ENCODE peak calls at places on chromosome 17, in nine cellular contexts. R is GM12891, I is lower leg skin, X is sigmoid colon, Y is prostate gland, S is uterus, U is heart left ventricle, Z is ovary, W is esophagus squamous epithelium. V is an unnamed sample.

GRCh38 chr17:47297661-47298400 is 25.9 kb upstream of the EFCAB13 start:
- DNase-seq in R (no peak), I (no peak), X (no peak), Y (no peak), S (no peak), U (no peak), Z (no peak), W (no peak), V (no peak)

GRCh38 chr17:64638552-64639198 is 23.4 kb downstream of the SMURF2 start:
- DNase-seq in R (no peak), I (no peak), X (no peak), Y (no peak), S (no peak), U (no peak), Z (no peak), W (no peak), V (no peak)

GRCh38 chr17:65742433-65743312 is 181.2 kb upstream of the AXIN2 start:
- DNase-seq in R (no peak), I (no peak), X (no peak), Y (no peak), S (no peak), U (no peak), Z (no peak), W (no peak), V (no peak)

GRCh38 chr17:68777243-68777855 is 176.2 kb upstream of the FAM20A start:
- DNase-seq in R (no peak), I (peak; percentile 91), X (peak; percentile 77), Y (peak; percentile 32), S (peak; percentile 72), U (peak; percentile 60), Z (peak; percentile 81), W (no peak), V (peak; percentile 13)

GRCh38 chr17:47704781-47705180 is 10.8 kb downstream of the TBKBP1 start:
- DNase-seq in R (no peak), I (no peak), X (no peak), Y (no peak), S (no peak), U (no peak), Z (no peak), W (no peak), V (no peak)

GRCh38 chr17:77391668-77392375 is 251.1 kb downstream of the SEC14L1 start:
- DNase-seq in R (no peak), I (peak; percentile 96), X (peak; percentile 94), Y (no peak), S (peak; percentile 75), U (no peak), Z (peak; percentile 78), W (no peak), V (no peak)

GRCh38 chr17:48545022-48545376 is at the start of gene HOXB2:
- DNase-seq in R (no peak), I (no peak), X (no peak), Y (no peak), S (peak; percentile 35), U (no peak), Z (no peak), W (no peak), V (peak; percentile 61)

GRCh38 chr17:29357821-29358232 is 32.3 kb upstream of the TAOK1 start:
- DNase-seq in R (no peak), I (no peak), X (no peak), Y (no peak), S (no peak), U (no peak), Z (no peak), W (no peak), V (no peak)

GRCh38 chr17:79742951-79743476 is 12.3 kb downstream of the ENPP7 start:
- DNase-seq in R (no peak), I (no peak), X (no peak), Y (no peak), S (no peak), U (no peak), Z (no peak), W (no peak), V (no peak)

GRCh38 chr17:43676471-43676870 is 14.7 kb upstream of the MEOX1 start:
- DNase-seq in R (no peak), I (no peak), X (no peak), Y (no peak), S (no peak), U (no peak), Z (no peak), W (no peak), V (no peak)

GRCh38 chr17:55420776-55421178 is 858 bp downstream of the MMD start:
- DNase-seq in R (no peak), I (peak; percentile 92), X (peak; percentile 86), Y (peak; percentile 30), S (peak; percentile 39), U (peak; percentile 66), Z (peak; percentile 45), W (no peak), V (peak; percentile 58)

GRCh38 chr17:44827863-44828262 is 2.2 kb downstream of the GJC1 start:
- DNase-seq in R (no peak), I (no peak), X (no peak), Y (no peak), S (no peak), U (no peak), Z (no peak), W (no peak), V (no peak)

GRCh38 chr17:2797632-2798031 is 1.4 kb downstream of the RAP1GAP2 start:
- DNase-seq in R (no peak), I (no peak), X (no peak), Y (no peak), S (no peak), U (no peak), Z (no peak), W (no peak), V (no peak)

GRCh38 chr17:13750783-13751484 is 149.2 kb upstream of the HS3ST3A1 start:
- DNase-seq in R (no peak), I (no peak), X (no peak), Y (no peak), S (no peak), U (no peak), Z (no peak), W (no peak), V (no peak)

GRCh38 chr17:78117027-78117981 is 11.3 kb downstream of the TMC6 start:
- DNase-seq in R (no peak), I (no peak), X (no peak), Y (no peak), S (peak; percentile 14), U (no peak), Z (no peak), W (no peak), V (no peak)

GRCh38 chr17:51057534-51057933 is 63.1 kb downstream of the SPAG9 start:
- DNase-seq in R (no peak), I (no peak), X (no peak), Y (no peak), S (no peak), U (no peak), Z (no peak), W (no peak), V (no peak)

GRCh38 chr17:73182616-73183310 is 10.1 kb upstream of the COG1 start:
- DNase-seq in R (no peak), I (no peak), X (no peak), Y (no peak), S (no peak), U (no peak), Z (no peak), W (no peak), V (no peak)

GRCh38 chr17:73343739-73344454 is 32.1 kb upstream of the CDC42EP4 start:
- DNase-seq in R (no peak), I (no peak), X (no peak), Y (no peak), S (no peak), U (no peak), Z (no peak), W (no peak), V (no peak)

GRCh38 chr17:49690256-49690655 is 12.4 kb upstream of the SPOP start:
- DNase-seq in R (no peak), I (peak; percentile 34), X (no peak), Y (no peak), S (no peak), U (no peak), Z (no peak), W (no peak), V (no peak)

DNA sequence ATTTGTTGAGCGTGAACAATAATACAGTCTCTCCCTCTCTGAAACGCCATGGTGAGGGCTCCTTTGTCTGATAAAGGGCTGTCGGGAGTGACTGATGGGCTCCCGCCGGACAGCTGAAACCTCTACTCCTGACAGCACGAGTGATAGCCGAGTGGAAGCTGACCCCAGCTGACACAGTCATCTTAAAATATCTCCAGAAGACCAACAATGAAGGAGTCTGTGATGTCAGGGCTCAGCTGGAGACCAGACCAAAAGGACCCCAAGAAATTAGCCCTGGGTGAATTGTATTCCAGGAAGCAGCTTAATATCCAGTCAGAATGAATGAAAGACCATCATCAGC is 22.4 kb downstream of the CCDC182 start:
- DNase-seq in R (no peak), I (peak; percentile 46), X (no peak), Y (no peak), S (no peak), U (no peak), Z (no peak), W (no peak), V (no peak)
- TF ChIP-seq POLR2A in R (no peak), I (no peak), X (no peak), Y (no peak), S (no peak), U (no peak), Z (no peak), W (no peak), V (no peak)

GRCh38 chr17:18182978-18183333 is 672 bp upstream of the ALKBH5 start:
- DNase-seq in R (peak; percentile 77), I (peak; percentile 97), X (peak; percentile 92), Y (peak; percentile 69), S (peak; percentile 86), U (peak; percentile 88), Z (peak; percentile 87), W (peak; percentile 62), V (peak; percentile 95)
- TF ChIP-seq POLR2A in R (peak; percentile 74), I (no peak), X (no peak), Y (peak; percentile 46), S (no peak), U (no peak), Z (peak; percentile 40), W (no peak), V (no peak)

DNA sequence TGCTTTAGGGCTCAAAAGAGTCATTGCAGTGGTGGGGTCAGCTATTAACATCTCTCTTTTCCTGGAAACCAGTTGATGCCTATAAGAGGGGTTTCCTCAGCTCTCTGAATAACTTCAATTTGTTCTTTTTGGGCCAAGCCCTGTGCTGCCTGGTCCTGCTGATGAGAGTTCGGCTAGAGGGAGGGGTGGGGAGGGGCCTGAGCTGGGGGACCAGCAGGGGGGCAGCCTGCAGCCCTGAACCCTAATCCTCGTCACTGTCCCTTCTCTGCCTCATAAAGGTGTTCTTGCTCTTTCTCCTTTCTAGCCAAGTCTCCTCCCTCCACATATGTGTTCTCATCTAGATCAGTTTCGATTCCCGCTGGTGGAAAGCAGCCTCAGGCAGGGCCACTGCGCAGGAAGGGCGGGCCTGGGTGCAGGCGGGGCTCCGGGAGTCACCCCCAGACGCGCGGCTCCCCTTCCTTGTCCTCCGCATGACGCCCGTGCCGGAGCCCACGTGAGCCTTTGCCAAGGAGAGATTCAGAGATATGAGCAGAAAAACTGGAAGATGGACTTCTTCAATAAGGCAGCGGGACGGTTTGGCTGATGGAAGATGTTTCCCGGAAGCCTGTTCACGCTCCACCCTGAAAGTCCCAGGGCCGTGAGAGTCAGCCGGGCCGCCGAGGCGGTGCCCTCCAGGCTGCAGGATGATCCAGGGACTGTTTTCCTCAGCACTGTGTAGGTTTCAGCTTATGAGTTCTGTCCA is 15.0 kb upstream of the RHOT1 start:
- DNase-seq in R (peak; percentile 63), I (peak; percentile 96), X (peak; percentile 93), Y (peak; percentile 84), S (peak; percentile 80), U (peak; percentile 87), Z (peak; percentile 74), W (peak; percentile 53), V (peak; percentile 88)
- TF ChIP-seq POLR2A in R (peak; percentile 38), I (no peak), X (no peak), Y (peak; percentile 59), S (peak; percentile 12), U (no peak), Z (no peak), W (no peak), V (peak; percentile 76)

GRCh38 chr17:31318298-31319190 is 2.9 kb downstream of the EVI2A start:
- DNase-seq in R (no peak), I (no peak), X (peak; percentile 76), Y (no peak), S (peak; percentile 73), U (peak; percentile 48), Z (peak; percentile 73), W (no peak), V (no peak)
- TF ChIP-seq POLR2A in R (peak; percentile 57), I (no peak), X (no peak), Y (no peak), S (no peak), U (no peak), Z (no peak), W (no peak), V (no peak)